ENCODE peak calls at places on chromosome 1, in six cellular contexts. Z is SK-N-SH, N is K562, P is A549, W is HepG2, L is GM12878. S is an unnamed sample.

GRCh38 chr1:181089017-181089776 is 697 bp downstream of the IER5 start:
- DNase-seq in P (no peak), L (no peak), Z (peak; percentile 73), N (peak; percentile 65), W (no peak), S (no peak)

GRCh38 chr1:218718216-218718615 is 373.1 kb downstream of the TGFB2 start:
- DNase-seq in W (no peak), N (no peak), P (no peak), Z (no peak), L (no peak), S (no peak)

GRCh38 chr1:31155216-31155806 is 84.4 kb downstream of the NKAIN1 start:
- DNase-seq in L (no peak), W (peak; percentile 65), Z (peak; percentile 90), P (peak; percentile 82), N (peak; percentile 95), S (no peak)

GRCh38 chr1:24318988-24319863 is at the start of gene GRHL3:
- DNase-seq in Z (no peak), W (no peak), N (no peak), P (no peak), L (no peak), S (peak; percentile 46)

GRCh38 chr1:169003864-169004516 is 102.5 kb upstream of the ATP1B1 start:
- DNase-seq in P (peak; percentile 23), N (no peak), W (no peak), L (no peak), Z (no peak), S (no peak)

GRCh38 chr1:223219846-223220610 is 77.0 kb upstream of the TLR5 start:
- DNase-seq in W (no peak), P (no peak), N (no peak), Z (no peak), L (no peak), S (no peak)

GRCh38 chr1:23369335-23370013 is at the start of gene ZNF436:
- DNase-seq in P (peak; percentile 25), W (peak; percentile 41), N (peak; percentile 34), L (no peak), Z (peak; percentile 72), S (no peak)

GRCh38 chr1:60960846-60961542 is 121.4 kb upstream of the NFIA start:
- DNase-seq in L (no peak), Z (no peak), N (no peak), W (no peak), P (no peak), S (no peak)

GRCh38 chr1:23198373-23198772 is 18.9 kb downstream of the HTR1D start:
- DNase-seq in W (no peak), P (peak; percentile 84), L (no peak), N (no peak), Z (no peak), S (peak; percentile 61)

GRCh38 chr1:89633103-89633744 is at the start of gene LRRC8C:
- DNase-seq in P (peak; percentile 52), L (no peak), N (peak; percentile 60), Z (peak; percentile 84), W (no peak), S (peak; percentile 10)

GRCh38 chr1:36199934-36200741 is 24.1 kb upstream of the THRAP3 start:
- DNase-seq in W (no peak), L (no peak), N (no peak), P (no peak), Z (no peak), S (no peak)

GRCh38 chr1:23777979-23778814 is at the start of gene PITHD1:
- DNase-seq in N (peak; percentile 96), L (peak; percentile 45), W (peak; percentile 83), Z (peak; percentile 97), P (peak; percentile 81), S (peak; percentile 76)

GRCh38 chr1:192631749-192632148 is 4.2 kb upstream of the RGS13 start:
- DNase-seq in P (no peak), Z (no peak), L (no peak), W (no peak), N (no peak), S (no peak)

GRCh38 chr1:209038316-209038715 is 545.2 kb upstream of the CAMK1G start:
- DNase-seq in W (no peak), N (no peak), L (no peak), P (no peak), Z (no peak), S (no peak)

GRCh38 chr1:175839678-175840669 is 96.6 kb upstream of the TNR start:
- DNase-seq in Z (peak; percentile 24), W (peak; percentile 87), N (no peak), P (no peak), L (no peak), S (no peak)
- TF ChIP-seq RAD21 in Z (no peak), W (no peak), N (no peak), P (no peak), L (no peak), S (no peak)

GRCh38 chr1:26165126-26165892 is 3.5 kb downstream of the C1orf232 start:
- DNase-seq in Z (no peak), N (no peak), P (no peak), W (no peak), L (no peak), S (no peak)

GRCh38 chr1:26166719-26167281 is 2.0 kb downstream of the C1orf232 start:
- DNase-seq in P (no peak), L (no peak), Z (no peak), N (no peak), W (no peak), S (no peak)

GRCh38 chr1:26163684-26164035 is 4.8 kb downstream of the FAM110D start:
- DNase-seq in Z (no peak), P (no peak), W (no peak), N (no peak), L (no peak), S (no peak)

GRCh38 chr1:26162220-26162703 is 3.4 kb downstream of the FAM110D start:
- DNase-seq in W (no peak), L (no peak), P (no peak), Z (no peak), N (no peak), S (no peak)

DNA sequence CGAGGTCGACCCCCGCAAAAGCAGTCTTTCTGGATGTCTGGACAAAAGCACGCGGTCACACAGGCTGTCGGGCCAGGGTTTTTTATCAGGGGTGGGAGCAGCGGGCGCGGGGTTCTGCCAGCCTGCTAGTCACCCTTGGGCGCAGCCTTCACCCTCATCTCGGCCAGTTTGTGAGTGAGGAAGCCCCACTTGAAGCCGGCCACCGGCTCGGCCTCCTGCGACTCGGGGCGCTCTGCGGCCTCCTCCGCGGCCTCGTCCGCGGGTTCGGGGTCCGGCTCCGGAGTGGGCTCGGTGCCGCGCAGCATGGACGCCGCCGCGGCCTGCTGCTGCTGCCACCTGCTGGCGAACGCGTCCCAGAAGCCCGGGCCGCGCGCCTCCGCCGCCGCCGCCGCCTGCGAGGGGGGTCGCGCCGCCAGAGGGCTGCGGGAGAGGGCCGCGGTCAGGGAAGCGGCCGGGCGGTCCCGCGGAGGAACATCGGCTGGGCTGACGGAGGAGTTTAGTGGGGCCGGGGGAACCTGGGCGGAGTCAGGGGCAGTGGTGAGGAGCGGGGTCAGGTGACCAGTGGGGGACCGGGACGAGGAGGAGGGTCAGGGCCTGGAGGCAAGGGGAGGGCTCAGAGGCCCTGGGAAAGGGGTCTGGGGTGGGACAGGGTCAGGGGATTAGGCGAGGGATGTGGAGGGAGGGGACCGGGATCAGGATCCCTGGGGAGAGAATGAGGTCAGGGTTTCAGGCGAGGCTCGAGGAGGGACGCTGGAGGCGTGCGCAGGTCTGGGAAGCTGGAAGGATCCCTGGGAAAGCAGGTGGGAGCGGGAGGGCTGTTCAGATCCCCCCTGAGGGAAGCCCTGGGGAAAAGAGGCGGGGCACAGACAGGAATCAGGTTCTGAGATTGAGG is 4.5 kb downstream of the C1orf232 start:
- DNase-seq in Z (peak; percentile 92), W (no peak), L (no peak), P (peak; percentile 25), N (peak; percentile 79), S (no peak)
- TF ChIP-seq CTCF in Z (peak; percentile 69), W (peak; percentile 68), L (peak; percentile 45), P (peak; percentile 81), N (peak; percentile 54), S (peak; percentile 61)

GRCh38 chr1:48493970-48494769 is 22.2 kb upstream of the SPATA6 start:
- DNase-seq in Z (no peak), P (no peak), L (no peak), N (no peak), W (peak; percentile 89), S (no peak)
- TF ChIP-seq REST in Z (no peak), P (no peak), L (no peak), N (no peak), W (no peak), S (no peak)

GRCh38 chr1:51296379-51297357 is 33.7 kb downstream of the TTC39A start:
- DNase-seq in W (peak; percentile 54), L (peak; percentile 51), N (peak; percentile 92), P (peak; percentile 75), Z (peak; percentile 91), S (peak; percentile 61)
- TF ChIP-seq RAD21 in W (peak; percentile 81), L (peak; percentile 97), N (peak; percentile 94), P (peak; percentile 70), Z (peak; percentile 86), S (peak; percentile 90)

GRCh38 chr1:93623436-93623835 is 58.2 kb downstream of the BCAR3 start:
- DNase-seq in Z (no peak), P (no peak), N (no peak), L (no peak), W (no peak), S (no peak)

GRCh38 chr1:93621246-93621645 is 60.4 kb downstream of the BCAR3 start:
- DNase-seq in P (no peak), W (no peak), L (no peak), N (no peak), Z (no peak), S (no peak)

GRCh38 chr1:93619507-93620168 is 62.0 kb downstream of the BCAR3 start:
- DNase-seq in N (no peak), L (no peak), Z (no peak), W (no peak), P (peak; percentile 41), S (no peak)

GRCh38 chr1:93620169-93620840 is 61.3 kb downstream of the BCAR3 start:
- DNase-seq in L (no peak), W (no peak), N (no peak), P (no peak), Z (no peak), S (no peak)

DNA sequence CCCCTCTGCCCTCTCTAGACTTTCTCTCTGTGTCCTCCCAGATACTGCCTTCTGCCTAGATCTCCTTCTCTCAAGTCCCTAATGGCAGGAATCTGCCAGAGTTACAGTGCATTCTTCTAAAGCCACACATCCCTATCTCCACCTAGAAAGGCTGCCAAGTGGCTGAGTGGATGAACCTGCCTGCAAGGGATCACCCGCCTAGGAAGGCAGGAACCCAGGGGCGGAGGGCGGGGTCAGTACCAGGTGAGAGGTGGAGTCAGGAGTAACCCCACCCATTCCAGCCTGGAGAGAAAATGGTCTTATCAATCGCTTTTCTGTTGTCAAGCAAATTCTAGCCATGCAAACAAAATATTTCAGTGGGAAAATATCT is 60.8 kb downstream of the BCAR3 start:
- DNase-seq in P (no peak), W (no peak), Z (no peak), N (peak; percentile 63), L (no peak), S (no peak)
- TF ChIP-seq CTCF in P (no peak), W (no peak), Z (peak; percentile 19), N (no peak), L (no peak), S (no peak)

GRCh38 chr1:85581802-85582686 is 1.5 kb downstream of the CCN1 start:
- DNase-seq in L (no peak), P (peak; percentile 86), N (peak; percentile 30), W (peak; percentile 49), Z (peak; percentile 48), S (no peak)
- TF ChIP-seq REST in L (no peak), P (no peak), N (no peak), W (no peak), Z (no peak), S (no peak)